ENCODE peak calls at places on chromosomes 12 and 14, in seven cellular contexts. S is H1, N is IMR-90, K is H9, G is mesendoderm, F is trophoblast cell, W is mesenchymal stem cell. A is an unnamed sample.
A peak's percentile ranks its signal among the peaks of the same experiment; 100 is the strongest.

GRCh38 chr12:116423053-116423452 is 136.1 kb upstream of the MAP1LC3B2 start:
- DNase-seq in S (no peak), W (peak; percentile 97), K (no peak), F (peak; percentile 84), N (peak; percentile 82), G (peak; percentile 50), A (no peak)

GRCh38 chr12:104276192-104277131 is 27.1 kb upstream of the EID3 start:
- DNase-seq in K (no peak), W (no peak), N (no peak), F (no peak), S (no peak), G (no peak), A (no peak)

GRCh38 chr14:104957146-104958113 is 20.7 kb downstream of the AHNAK2 start:
- DNase-seq in S (no peak), K (no peak), F (no peak), G (no peak), N (no peak), W (no peak), A (no peak)

GRCh38 chr12:16150290-16150689 is 127.2 kb downstream of the SLC15A5 start:
- DNase-seq in G (peak; percentile 33), W (no peak), S (no peak), F (no peak), K (no peak), N (no peak), A (no peak)

GRCh38 chr14:75310295-75311059 is 31.8 kb downstream of the FOS start:
- DNase-seq in N (peak; percentile 86), W (peak; percentile 96), G (peak; percentile 97), K (peak; percentile 94), S (peak; percentile 67), F (peak; percentile 82), A (peak; percentile 70)

GRCh38 chr12:6211421-6211869 is 11.2 kb downstream of the CD9 start:
- DNase-seq in K (no peak), S (no peak), G (no peak), W (peak; percentile 89), N (peak; percentile 91), F (no peak), A (no peak)

GRCh38 chr12:14554281-14555008 is 13.2 kb downstream of the PLBD1 start:
- DNase-seq in K (no peak), F (peak; percentile 41), N (no peak), G (peak; percentile 53), W (peak; percentile 65), S (no peak), A (no peak)

GRCh38 chr12:12212769-12213168 is 54.1 kb downstream of the LRP6 start:
- DNase-seq in F (peak; percentile 58), G (no peak), K (no peak), W (no peak), S (no peak), N (no peak), A (no peak)

GRCh38 chr12:20368653-20369163 is 371 bp downstream of the PDE3A start:
- DNase-seq in G (peak; percentile 68), N (peak; percentile 37), K (peak; percentile 57), W (peak; percentile 76), S (no peak), F (peak; percentile 15), A (peak; percentile 67)

GRCh38 chr14:91774138-91775096 is 42.5 kb upstream of the CATSPERB start:
- DNase-seq in K (no peak), N (no peak), F (no peak), G (no peak), S (no peak), W (no peak), A (no peak)

GRCh38 chr14:104005489-104005888 is 63.2 kb upstream of the RD3L start:
- DNase-seq in N (no peak), G (no peak), F (no peak), W (no peak), K (no peak), S (no peak), A (no peak)

GRCh38 chr14:100486025-100486828 is 101.0 kb downstream of the BEGAIN start:
- DNase-seq in F (peak; percentile 84), S (peak; percentile 65), K (peak; percentile 89), W (peak; percentile 75), N (peak; percentile 65), G (peak; percentile 88), A (peak; percentile 84)

GRCh38 chr14:68506645-68507405 is 286.0 kb downstream of the ZFP36L1 start:
- DNase-seq in F (no peak), G (no peak), S (no peak), N (no peak), K (no peak), W (no peak), A (no peak)

GRCh38 chr12:72444125-72444524 is 172.0 kb downstream of the TRHDE start:
- DNase-seq in F (no peak), W (no peak), S (no peak), N (no peak), G (no peak), K (no peak), A (no peak)
- H3K23ac ChIP-seq in F (no peak overlapping the region), W (no peak overlapping the region), S (no peak overlapping the region), N (no peak overlapping the region), G (no peak overlapping the region), K (no peak overlapping the region), A (no peak overlapping the region)

GRCh38 chr14:32012571-32012970 is 64.5 kb upstream of the ARHGAP5 start:
- DNase-seq in S (no peak), G (no peak), W (no peak), K (no peak), F (no peak), N (no peak), A (no peak)
- H3K23ac ChIP-seq in S (no peak overlapping the region), G (no peak overlapping the region), W (no peak overlapping the region), K (no peak overlapping the region), F (no peak overlapping the region), N (no peak overlapping the region), A (no peak overlapping the region)

DNA sequence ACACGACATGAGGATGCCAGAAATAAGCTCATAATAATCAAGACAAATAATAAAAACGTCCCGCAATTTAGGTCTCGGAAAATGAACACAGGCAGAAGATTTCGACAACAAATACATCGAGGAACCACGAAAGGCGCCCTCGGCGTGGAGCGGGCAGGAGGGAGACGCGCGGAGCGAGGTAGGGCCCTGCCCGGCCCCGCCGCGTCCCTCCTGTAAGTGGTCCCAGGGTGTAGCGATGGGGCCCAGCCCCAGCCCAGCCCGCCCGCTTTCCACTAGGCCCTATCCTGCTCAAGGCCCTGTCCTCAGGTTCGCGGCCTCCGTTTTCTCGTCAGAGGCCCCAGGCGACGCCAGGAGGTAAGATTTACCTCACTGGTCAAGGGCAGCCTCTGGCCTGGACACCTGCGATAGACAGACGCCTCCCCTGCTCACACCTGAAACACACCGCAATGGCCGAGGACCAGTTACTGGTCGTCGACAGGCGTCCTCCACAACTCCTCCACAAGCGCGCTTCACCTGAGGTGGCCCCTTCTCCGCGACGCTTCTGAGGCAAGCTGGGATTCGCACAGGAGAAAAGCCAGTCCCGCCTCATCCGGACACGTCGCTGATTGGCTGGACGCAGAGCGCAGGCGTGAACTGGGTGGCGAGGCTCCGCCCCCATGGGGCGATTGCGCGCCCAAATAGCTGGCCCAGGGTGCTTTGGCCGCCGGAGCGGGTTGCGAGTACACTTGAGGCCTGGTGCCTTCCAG is at the start of gene SYCP3:
- DNase-seq in G (no peak), S (no peak), N (no peak), W (no peak), K (peak; percentile 54), F (no peak), A (no peak)
- H3K23ac ChIP-seq in G (no peak within 1 kb of the TSS), S (no peak within 1 kb of the TSS), N (no peak within 1 kb of the TSS), W (no peak within 1 kb of the TSS), K (no peak within 1 kb of the TSS), F (no peak within 1 kb of the TSS), A (no peak within 1 kb of the TSS)

GRCh38 chr14:71465316-71465715 is 466.9 kb upstream of the RGS6 start:
- DNase-seq in S (no peak), K (no peak), N (peak; percentile 55), W (no peak), G (no peak), F (no peak), A (no peak)
- H3K23ac ChIP-seq in S (no peak overlapping the region), K (no peak overlapping the region), N (no peak overlapping the region), W (no peak overlapping the region), G (no peak overlapping the region), F (no peak overlapping the region), A (no peak overlapping the region)

DNA sequence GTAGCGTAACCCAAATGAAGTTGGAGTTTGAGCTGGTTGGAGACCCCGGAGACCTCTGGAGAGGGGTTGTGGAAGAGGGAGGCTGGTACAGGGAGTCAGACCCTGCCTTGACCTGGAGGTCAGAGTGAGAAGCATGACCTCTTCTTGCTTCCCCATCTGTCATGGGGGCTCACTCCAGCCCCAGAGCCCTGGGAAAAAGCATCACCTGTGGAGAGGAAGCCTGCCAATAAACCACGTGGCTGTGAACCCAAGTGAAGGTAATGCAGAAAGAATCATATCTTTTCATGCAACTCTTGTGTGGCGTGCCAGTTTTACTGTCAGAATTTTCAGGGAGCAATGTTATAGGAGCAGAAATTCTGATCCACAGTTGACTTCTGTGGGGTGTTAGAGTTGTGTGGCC is 178.5 kb upstream of the PRICKLE1 start:
- DNase-seq in G (no peak), F (no peak), K (no peak), N (no peak), S (no peak), W (no peak), A (no peak)
- H3K23ac ChIP-seq in G (no peak overlapping the region), F (no peak overlapping the region), K (no peak overlapping the region), N (no peak overlapping the region), S (no peak overlapping the region), W (no peak overlapping the region), A (no peak overlapping the region)

GRCh38 chr12:1369942-1370620 is 224.3 kb downstream of the FBXL14 start:
- DNase-seq in W (no peak), K (no peak), S (no peak), N (no peak), G (no peak), F (no peak), A (no peak)

GRCh38 chr12:1367331-1367730 is 227.1 kb downstream of the FBXL14 start:
- DNase-seq in F (no peak), S (no peak), K (no peak), W (no peak), G (no peak), N (no peak), A (no peak)

GRCh38 chr12:1367731-1368285 is 226.6 kb downstream of the FBXL14 start:
- DNase-seq in N (no peak), K (no peak), W (no peak), F (no peak), S (no peak), G (no peak), A (no peak)

GRCh38 chr12:1365703-1366102 is 228.7 kb downstream of the FBXL14 start:
- DNase-seq in S (no peak), K (no peak), G (no peak), F (no peak), W (no peak), N (no peak), A (no peak)

DNA sequence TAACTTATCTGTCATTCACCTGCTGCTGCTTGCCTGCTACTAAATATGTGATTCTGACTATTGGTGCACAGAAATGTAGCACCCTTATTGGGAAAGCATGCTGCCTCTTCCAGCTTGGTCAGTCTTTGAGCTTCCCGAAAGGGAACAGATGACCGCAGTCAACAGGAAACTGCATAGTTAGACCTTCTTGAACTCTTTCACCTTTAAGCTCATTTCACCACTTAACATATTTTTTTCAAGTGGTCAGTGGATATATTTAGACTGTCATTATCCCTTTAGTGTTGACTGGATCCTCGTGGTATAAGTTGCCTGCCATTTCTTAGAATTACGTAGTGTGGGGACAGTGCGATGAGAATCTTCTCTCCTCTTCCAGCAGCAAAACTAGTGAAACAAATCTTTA is 224.9 kb downstream of the FBXL14 start:
- DNase-seq in F (peak; percentile 35), W (peak; percentile 87), K (no peak), N (no peak), G (no peak), S (no peak), A (no peak)
- H3K23ac ChIP-seq in F (no peak overlapping the region), W (no peak overlapping the region), K (no peak overlapping the region), N (no peak overlapping the region), G (no peak overlapping the region), S (no peak overlapping the region), A (no peak overlapping the region)

A was measured in neuronal stem cell.